ENCODE peak calls at places on chromosomes 3 and 15, in four cellular contexts. One of them, this sample, is unnamed.

GRCh38 chr3:10883478-10884234 is 67.6 kb downstream of the SLC6A11 start:
- DNase-seq in SK-N-SH: peak
- DNase-seq in HepG2: peak
- DNase-seq in GM12878: no peak
- DNase-seq in this sample: peak

GRCh38 chr15:96412045-96412918 is 81.8 kb downstream of the NR2F2 start:
- DNase-seq in SK-N-SH: no peak
- DNase-seq in HepG2: no peak
- DNase-seq in GM12878: no peak
- DNase-seq in this sample: no peak

GRCh38 chr15:83602021-83602420 is 51.9 kb upstream of the ADAMTSL3 start:
- DNase-seq in SK-N-SH: no peak
- DNase-seq in HepG2: no peak
- DNase-seq in GM12878: no peak
- DNase-seq in this sample: no peak

GRCh38 chr15:50138391-50138790 is 19.4 kb upstream of the ATP8B4 start:
- DNase-seq in SK-N-SH: no peak
- DNase-seq in HepG2: no peak
- DNase-seq in GM12878: no peak
- DNase-seq in this sample: no peak

GRCh38 chr15:51334011-51334426 is 4.4 kb downstream of the CYP19A1 start:
- DNase-seq in SK-N-SH: no peak
- DNase-seq in HepG2: no peak
- DNase-seq in GM12878: no peak
- DNase-seq in this sample: no peak

GRCh38 chr3:115402651-115403050 is 220.7 kb upstream of the GAP43 start:
- DNase-seq in SK-N-SH: no peak
- DNase-seq in HepG2: no peak
- DNase-seq in GM12878: no peak
- DNase-seq in this sample: no peak

GRCh38 chr15:88015228-88015860 is 241.2 kb downstream of the NTRK3 start:
- DNase-seq in SK-N-SH: no peak
- DNase-seq in HepG2: no peak
- DNase-seq in GM12878: no peak
- DNase-seq in this sample: no peak

GRCh38 chr3:46858996-46859710 is 4.1 kb downstream of the MYL3 start:
- DNase-seq in SK-N-SH: no peak
- DNase-seq in HepG2: no peak
- DNase-seq in GM12878: no peak
- DNase-seq in this sample: no peak

GRCh38 chr3:189393598-189393997 is 221.8 kb downstream of the TPRG1 start:
- DNase-seq in SK-N-SH: no peak
- DNase-seq in HepG2: no peak
- DNase-seq in GM12878: no peak
- DNase-seq in this sample: no peak

GRCh38 chr3:185688808-185689207 is 102.7 kb downstream of the SENP2 start:
- DNase-seq in SK-N-SH: peak
- DNase-seq in HepG2: peak
- DNase-seq in GM12878: no peak
- DNase-seq in this sample: peak

GRCh38 chr3:149077638-149078037 is 8.7 kb downstream of the HLTF start:
- DNase-seq in SK-N-SH: no peak
- DNase-seq in HepG2: no peak
- DNase-seq in GM12878: no peak
- DNase-seq in this sample: no peak

GRCh38 chr15:75955720-75956119 is 52.0 kb downstream of the FBXO22 start:
- DNase-seq in SK-N-SH: no peak
- DNase-seq in HepG2: no peak
- DNase-seq in GM12878: no peak
- DNase-seq in this sample: no peak

GRCh38 chr3:51099794-51100542 is 285.1 kb upstream of the MANF start:
- DNase-seq in SK-N-SH: peak
- DNase-seq in HepG2: peak
- DNase-seq in GM12878: no peak
- DNase-seq in this sample: peak

GRCh38 chr3:190718097-190718496 is 144.4 kb downstream of the GMNC start:
- DNase-seq in SK-N-SH: no peak
- DNase-seq in HepG2: no peak
- DNase-seq in GM12878: no peak
- DNase-seq in this sample: no peak
- TF ChIP-seq NFIC in SK-N-SH: no peak
- TF ChIP-seq NFIC in HepG2: no peak
- TF ChIP-seq NFIC in GM12878: no peak
- TF ChIP-seq NFIC in this sample: no peak

GRCh38 chr3:1183320-1184048 is 90.7 kb downstream of the CNTN6 start:
- DNase-seq in SK-N-SH: no peak
- DNase-seq in HepG2: no peak
- DNase-seq in GM12878: no peak
- DNase-seq in this sample: no peak
- TF ChIP-seq NFIC in SK-N-SH: no peak
- TF ChIP-seq NFIC in HepG2: no peak
- TF ChIP-seq NFIC in GM12878: no peak
- TF ChIP-seq NFIC in this sample: no peak

GRCh38 chr15:56325186-56325585 is 40.0 kb upstream of the TEX9 start:
- DNase-seq in SK-N-SH: no peak
- DNase-seq in HepG2: no peak
- DNase-seq in GM12878: no peak
- DNase-seq in this sample: no peak
- TF ChIP-seq NFIC in SK-N-SH: no peak
- TF ChIP-seq NFIC in HepG2: no peak
- TF ChIP-seq NFIC in GM12878: no peak
- TF ChIP-seq NFIC in this sample: no peak

GRCh38 chr3:14959358-14959943 is 12.1 kb downstream of the NR2C2 start:
- DNase-seq in SK-N-SH: no peak
- DNase-seq in HepG2: no peak
- DNase-seq in GM12878: no peak
- DNase-seq in this sample: no peak
- TF ChIP-seq NFIC in SK-N-SH: no peak
- TF ChIP-seq NFIC in HepG2: no peak
- TF ChIP-seq NFIC in GM12878: no peak
- TF ChIP-seq NFIC in this sample: no peak

GRCh38 chr3:182971637-182972036 is 8.7 kb downstream of the DCUN1D1 start:
- DNase-seq in SK-N-SH: no peak
- DNase-seq in HepG2: no peak
- DNase-seq in GM12878: no peak
- DNase-seq in this sample: no peak

GRCh38 chr3:182970811-182971418 is 9.4 kb downstream of the DCUN1D1 start:
- DNase-seq in SK-N-SH: no peak
- DNase-seq in HepG2: peak
- DNase-seq in GM12878: no peak
- DNase-seq in this sample: no peak

GRCh38 chr3:182969853-182970252 is 10.5 kb downstream of the DCUN1D1 start:
- DNase-seq in SK-N-SH: no peak
- DNase-seq in HepG2: no peak
- DNase-seq in GM12878: no peak
- DNase-seq in this sample: no peak

GRCh38 chr3:182972387-182972786 is 8.0 kb downstream of the DCUN1D1 start:
- DNase-seq in SK-N-SH: no peak
- DNase-seq in HepG2: no peak
- DNase-seq in GM12878: no peak
- DNase-seq in this sample: no peak

DNA sequence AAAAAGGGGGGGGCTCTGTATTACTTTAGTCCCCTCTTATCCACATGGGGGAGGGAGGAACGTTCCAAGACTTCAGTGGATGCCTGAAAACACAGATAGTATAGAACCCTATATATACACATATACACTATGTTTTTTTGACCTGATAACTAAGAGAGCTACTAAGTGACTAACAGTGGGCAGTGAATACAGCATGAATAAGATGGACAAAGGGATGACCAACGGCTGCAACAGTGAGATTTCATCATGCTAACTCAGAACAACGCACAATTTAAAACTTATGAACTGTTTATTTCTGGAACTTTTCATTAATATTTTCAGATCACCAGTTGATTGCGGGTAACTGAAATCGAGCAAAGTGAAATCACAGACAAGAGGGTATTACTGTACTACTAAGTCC is 7.3 kb downstream of the DCUN1D1 start:
- DNase-seq in SK-N-SH: no peak
- DNase-seq in HepG2: no peak
- DNase-seq in GM12878: no peak
- DNase-seq in this sample: no peak
- TF ChIP-seq NFIC in SK-N-SH: no peak
- TF ChIP-seq NFIC in HepG2: no peak
- TF ChIP-seq NFIC in GM12878: no peak
- TF ChIP-seq NFIC in this sample: no peak

GRCh38 chr15:99425666-99426301 is 140.0 kb upstream of the MEF2A start:
- DNase-seq in SK-N-SH: no peak
- DNase-seq in HepG2: no peak
- DNase-seq in GM12878: no peak
- DNase-seq in this sample: no peak
- TF ChIP-seq NFIC in SK-N-SH: no peak
- TF ChIP-seq NFIC in HepG2: no peak
- TF ChIP-seq NFIC in GM12878: no peak
- TF ChIP-seq NFIC in this sample: no peak

This sample was measured in K562.